ENCODE peak calls at places on chromosomes 6 and 20, in nine cellular contexts. V is mucosa of descending colon; B is iris pigment epithelial cell; O is cerebellar cortex; K is psoas muscle; H is NCI-H82; U is stimulated activated CD8-positive, alpha-beta memory T cell treated with anti-CD3 and anti-CD28 coated beads, Interleukin-15, amount 100 ng/mL, for 48 hours; P is RWPE1; Q is lower lobe of right lung. J is an unnamed sample.
A peak's percentile ranks its signal among the peaks of the same experiment; 100 is the strongest.

GRCh38 chr6:142088858-142089216 is 43.9 kb upstream of the GJE1 start:
- DNase-seq in O (no peak), U (no peak), P (peak; percentile 71), K (no peak), Q (no peak), V (no peak), H (no peak), B (peak; percentile 45), J (no peak)

GRCh38 chr20:8346898-8347297 is 214.8 kb downstream of the PLCB1 start:
- DNase-seq in K (no peak), Q (no peak), P (no peak), V (no peak), U (no peak), H (no peak), B (no peak), O (no peak), J (no peak)

GRCh38 chr20:23889775-23890187 is 10.2 kb upstream of the CST5 start:
- DNase-seq in P (peak; percentile 32), U (peak; percentile 28), V (no peak), H (peak; percentile 78), Q (no peak), O (peak; percentile 24), B (peak; percentile 39), K (peak; percentile 29), J (peak; percentile 22)

GRCh38 chr6:11486051-11486450 is 51.5 kb upstream of the TMEM170B start:
- DNase-seq in O (no peak), Q (no peak), B (no peak), K (no peak), U (no peak), V (no peak), H (no peak), P (no peak), J (no peak)

GRCh38 chr6:40295251-40295949 is 291.8 kb downstream of the LRFN2 start:
- DNase-seq in H (peak; percentile 67), P (no peak), O (no peak), V (no peak), B (peak; percentile 2), K (no peak), Q (no peak), U (no peak), J (no peak)

GRCh38 chr6:148565931-148566663 is 180.7 kb upstream of the UST start:
- DNase-seq in O (no peak), U (no peak), V (no peak), H (no peak), B (peak; percentile 96), Q (peak; percentile 75), P (peak; percentile 34), K (peak; percentile 31), J (no peak)

GRCh38 chr20:46974669-46975434 is 80.2 kb downstream of the EYA2 start:
- DNase-seq in H (no peak), O (no peak), Q (no peak), B (no peak), V (no peak), U (no peak), K (no peak), P (peak; percentile 48), J (no peak)

GRCh38 chr6:161694995-161695394 is 421.1 kb upstream of the AGPAT4 start:
- DNase-seq in Q (no peak), B (peak; percentile 4), H (peak; percentile 72), P (peak; percentile 5), O (peak; percentile 6), U (no peak), V (no peak), K (no peak), J (no peak)

GRCh38 chr20:45308078-45308778 is at the start of gene MATN4:
- DNase-seq in O (no peak), U (no peak), K (no peak), P (no peak), B (no peak), H (no peak), Q (peak; percentile 67), V (peak; percentile 65), J (no peak)

GRCh38 chr6:45845546-45845945 is 170.1 kb downstream of the CLIC5 start:
- DNase-seq in H (no peak), O (no peak), K (no peak), B (peak; percentile 70), Q (no peak), V (no peak), U (no peak), P (no peak), J (no peak)

GRCh38 chr6:143878272-143878760 is 14.0 kb downstream of the ZC2HC1B start:
- DNase-seq in K (no peak), O (no peak), B (peak; percentile 53), U (no peak), V (no peak), Q (no peak), H (no peak), P (peak; percentile 24), J (no peak)

GRCh38 chr6:119179842-119180241 is 101.4 kb upstream of the FAM184A start:
- DNase-seq in K (no peak), V (no peak), Q (no peak), O (no peak), H (no peak), P (no peak), U (no peak), B (no peak), J (no peak)

GRCh38 chr6:90284236-90284744 is 12.4 kb downstream of the BACH2 start:
- DNase-seq in H (no peak), K (no peak), O (no peak), V (no peak), Q (no peak), U (peak; percentile 56), P (peak; percentile 92), B (peak; percentile 98), J (no peak)

GRCh38 chr20:24868959-24869358 is 80.1 kb upstream of the CST7 start:
- DNase-seq in P (no peak), Q (no peak), V (no peak), U (no peak), H (no peak), O (no peak), B (no peak), K (no peak), J (no peak)

GRCh38 chr6:2504495-2505064 is 246.1 kb downstream of the MYLK4 start:
- DNase-seq in V (no peak), U (no peak), Q (no peak), P (no peak), B (no peak), H (no peak), K (no peak), O (no peak), J (no peak)

GRCh38 chr6:143941852-143942627 is 66.0 kb downstream of the PLAGL1 start:
- DNase-seq in U (peak; percentile 49), V (peak; percentile 62), Q (peak; percentile 78), K (peak; percentile 26), H (peak; percentile 91), P (peak; percentile 29), O (peak; percentile 54), B (peak; percentile 56), J (peak; percentile 77)

GRCh38 chr6:28137458-28138020 is 4.1 kb upstream of the ZKSCAN8 start:
- DNase-seq in U (no peak), H (peak; percentile 49), K (no peak), P (no peak), B (no peak), O (no peak), V (no peak), Q (no peak), J (no peak)

GRCh38 chr6:32158052-32158451 is 4.1 kb downstream of the PPT2 start:
- DNase-seq in P (no peak), H (no peak), Q (no peak), O (no peak), B (no peak), U (no peak), V (no peak), K (no peak), J (no peak)

GRCh38 chr6:17707371-17707651 is 586 bp upstream of the NUP153 start:
- DNase-seq in H (peak; percentile 38), K (no peak), O (no peak), P (no peak), Q (no peak), U (no peak), B (no peak), V (no peak), J (no peak)

GRCh38 chr6:136254851-136255466 is 4.8 kb upstream of the MTFR2 start:
- DNase-seq in H (peak; percentile 19), B (no peak), K (no peak), V (no peak), P (no peak), O (no peak), U (no peak), Q (no peak), J (no peak)

GRCh38 chr6:152261179-152261578 is 376.0 kb downstream of the SYNE1 start:
- DNase-seq in H (no peak), V (no peak), B (no peak), Q (no peak), O (no peak), K (peak; percentile 39), U (no peak), P (no peak), J (no peak)

GRCh38 chr6:127907960-127908640 is 7.2 kb upstream of the THEMIS start:
- DNase-seq in H (no peak), V (no peak), Q (no peak), B (no peak), U (peak; percentile 19), P (no peak), K (no peak), O (no peak), J (no peak)

GRCh38 chr6:15421945-15422733 is 176.3 kb downstream of the JARID2 start:
- DNase-seq in O (no peak), H (no peak), B (no peak), Q (no peak), U (peak; percentile 28), P (no peak), K (no peak), V (no peak), J (no peak)

GRCh38 chr6:12296255-12296573 is 6.1 kb downstream of the EDN1 start:
- DNase-seq in K (no peak), B (peak; percentile 50), P (peak; percentile 77), H (no peak), O (no peak), V (no peak), Q (no peak), U (no peak), J (peak; percentile 21)

GRCh38 chr6:28207244-28208179 is 17.6 kb upstream of the ZSCAN9 start:
- DNase-seq in V (peak; percentile 66), O (no peak), B (peak; percentile 43), U (peak; percentile 12), H (peak; percentile 8), P (no peak), K (no peak), Q (no peak), J (no peak)

J was measured in left colon.